ENCODE peak calls at places on chromosomes 6 and 20, in four cellular contexts. One of them, this sample, is unnamed.

GRCh38 chr20:43862438-43862837 is 52.2 kb upstream of the TOX2 start:
- DNase-seq in H1: no peak
- DNase-seq in K562: no peak
- DNase-seq in GM12878: no peak
- DNase-seq in this sample: no peak

GRCh38 chr6:69865126-69865525 is 1.2 kb upstream of the COL19A1 start:
- DNase-seq in H1: no peak
- DNase-seq in K562: no peak
- DNase-seq in GM12878: no peak
- DNase-seq in this sample: no peak

GRCh38 chr6:67896476-67896875 is 738.6 kb upstream of the ADGRB3 start:
- DNase-seq in H1: no peak
- DNase-seq in K562: peak
- DNase-seq in GM12878: no peak
- DNase-seq in this sample: no peak

GRCh38 chr20:4902788-4903187 is 98.5 kb downstream of the SLC23A2 start:
- DNase-seq in H1: no peak
- DNase-seq in K562: no peak
- DNase-seq in GM12878: no peak
- DNase-seq in this sample: no peak

GRCh38 chr20:57685134-57685851 is 24.5 kb downstream of the PMEPA1 start:
- DNase-seq in H1: no peak
- DNase-seq in K562: no peak
- DNase-seq in GM12878: no peak
- DNase-seq in this sample: no peak

GRCh38 chr6:150417899-150418824 is 49.4 kb downstream of the IYD start:
- DNase-seq in H1: no peak
- DNase-seq in K562: peak
- DNase-seq in GM12878: peak
- DNase-seq in this sample: peak

GRCh38 chr6:158907931-158908330 is 88.8 kb upstream of the EZR start:
- DNase-seq in H1: no peak
- DNase-seq in K562: no peak
- DNase-seq in GM12878: no peak
- DNase-seq in this sample: no peak

GRCh38 chr6:150347845-150348244 is 21.0 kb upstream of the IYD start:
- DNase-seq in H1: no peak
- DNase-seq in K562: no peak
- DNase-seq in GM12878: peak
- DNase-seq in this sample: no peak

GRCh38 chr6:37204014-37204751 is 34.2 kb downstream of the PIM1 start:
- DNase-seq in H1: no peak
- DNase-seq in K562: peak
- DNase-seq in GM12878: no peak
- DNase-seq in this sample: peak

GRCh38 chr20:25024171-25024570 is 31.6 kb upstream of the APMAP start:
- DNase-seq in H1: no peak
- DNase-seq in K562: no peak
- DNase-seq in GM12878: no peak
- DNase-seq in this sample: no peak

GRCh38 chr20:49247792-49248191 is 28.6 kb downstream of the DDX27 start:
- DNase-seq in H1: no peak
- DNase-seq in K562: no peak
- DNase-seq in GM12878: no peak
- DNase-seq in this sample: no peak

GRCh38 chr6:42390228-42390934 is 61.3 kb downstream of the TRERF1 start:
- DNase-seq in H1: no peak
- DNase-seq in K562: no peak
- DNase-seq in GM12878: no peak
- DNase-seq in this sample: no peak

GRCh38 chr20:11717562-11717961 is 200.1 kb upstream of the BTBD3 start:
- DNase-seq in H1: no peak
- DNase-seq in K562: no peak
- DNase-seq in GM12878: no peak
- DNase-seq in this sample: no peak

GRCh38 chr20:58017237-58017969 is 211.1 kb downstream of the ANKRD60 start:
- DNase-seq in H1: no peak
- DNase-seq in K562: no peak
- DNase-seq in GM12878: no peak
- DNase-seq in this sample: peak

GRCh38 chr6:169038691-169039090 is 215.0 kb downstream of the THBS2 start:
- DNase-seq in H1: no peak
- DNase-seq in K562: no peak
- DNase-seq in GM12878: no peak
- DNase-seq in this sample: no peak

GRCh38 chr6:42140756-42141602 is 1.4 kb downstream of the C6orf132 start:
- DNase-seq in H1: no peak
- DNase-seq in K562: no peak
- DNase-seq in GM12878: no peak
- DNase-seq in this sample: no peak

GRCh38 chr20:4064118-4064962 is 49.0 kb upstream of the RNF24 start:
- DNase-seq in H1: peak
- DNase-seq in K562: peak
- DNase-seq in GM12878: no peak
- DNase-seq in this sample: no peak

GRCh38 chr6:144319193-144319592 is 34.1 kb downstream of the UTRN start:
- DNase-seq in H1: no peak
- DNase-seq in K562: no peak
- DNase-seq in GM12878: no peak
- DNase-seq in this sample: no peak

GRCh38 chr20:12171927-12172581 is 254.4 kb downstream of the BTBD3 start:
- DNase-seq in H1: no peak
- DNase-seq in K562: no peak
- DNase-seq in GM12878: no peak
- DNase-seq in this sample: no peak

GRCh38 chr6:158826819-158827501 is 7.8 kb upstream of the EZR start:
- DNase-seq in H1: no peak
- DNase-seq in K562: no peak
- DNase-seq in GM12878: no peak
- DNase-seq in this sample: no peak

GRCh38 chr6:99349620-99350141 is at the start of gene FAXC:
- DNase-seq in H1: peak
- DNase-seq in K562: peak
- DNase-seq in GM12878: no peak
- DNase-seq in this sample: peak

GRCh38 chr6:40258531-40258930 is 324.3 kb upstream of the MOCS1 start:
- DNase-seq in H1: no peak
- DNase-seq in K562: no peak
- DNase-seq in GM12878: no peak
- DNase-seq in this sample: no peak

GRCh38 chr6:139940741-139941712 is 566.6 kb upstream of the CITED2 start:
- DNase-seq in H1: no peak
- DNase-seq in K562: no peak
- DNase-seq in GM12878: peak
- DNase-seq in this sample: no peak

DNA sequence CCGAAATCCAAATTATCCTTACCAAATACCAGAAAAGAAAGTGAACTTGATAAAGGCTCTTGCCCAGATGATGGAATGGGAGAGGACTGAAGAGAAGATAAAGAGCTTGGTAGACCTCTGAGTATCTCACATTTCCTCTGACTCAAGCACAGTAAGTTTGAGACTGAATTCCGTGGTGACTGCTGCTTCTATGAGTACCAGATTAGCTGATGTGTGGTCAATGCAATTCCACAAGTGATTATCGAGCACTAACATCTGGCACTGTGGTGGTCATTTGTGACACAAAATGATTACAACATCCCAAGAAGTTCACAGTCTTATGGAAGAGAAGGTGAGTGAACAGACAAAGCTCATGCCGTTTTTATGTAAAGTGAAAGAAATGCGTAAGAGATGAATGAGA is 2.6 kb upstream of the RPS6KA2 start:
- DNase-seq in H1: no peak
- DNase-seq in K562: peak
- DNase-seq in GM12878: no peak
- DNase-seq in this sample: no peak
- TF ChIP-seq HDAC6 in H1: no peak
- TF ChIP-seq HDAC6 in K562: no peak
- TF ChIP-seq HDAC6 in GM12878: no peak
- TF ChIP-seq HDAC6 in this sample: no peak

GRCh38 chr6:161407581-161407980 is 133.7 kb upstream of the AGPAT4 start:
- DNase-seq in H1: no peak
- DNase-seq in K562: peak
- DNase-seq in GM12878: peak
- DNase-seq in this sample: peak
- TF ChIP-seq HDAC6 in H1: no peak
- TF ChIP-seq HDAC6 in K562: no peak
- TF ChIP-seq HDAC6 in GM12878: no peak
- TF ChIP-seq HDAC6 in this sample: no peak

GRCh38 chr20:38617830-38618196 is 16.2 kb downstream of the ARHGAP40 start:
- DNase-seq in H1: no peak
- DNase-seq in K562: no peak
- DNase-seq in GM12878: no peak
- DNase-seq in this sample: no peak
- TF ChIP-seq HDAC6 in H1: no peak
- TF ChIP-seq HDAC6 in K562: no peak
- TF ChIP-seq HDAC6 in GM12878: no peak
- TF ChIP-seq HDAC6 in this sample: no peak

GRCh38 chr20:21234816-21235215 is 68.3 kb upstream of the XRN2 start:
- DNase-seq in H1: no peak
- DNase-seq in K562: no peak
- DNase-seq in GM12878: no peak
- DNase-seq in this sample: no peak
- TF ChIP-seq HDAC6 in H1: no peak
- TF ChIP-seq HDAC6 in K562: no peak
- TF ChIP-seq HDAC6 in GM12878: no peak
- TF ChIP-seq HDAC6 in this sample: no peak

GRCh38 chr6:22447862-22448261 is 121.5 kb upstream of the HDGFL1 start:
- DNase-seq in H1: no peak
- DNase-seq in K562: no peak
- DNase-seq in GM12878: no peak
- DNase-seq in this sample: no peak
- TF ChIP-seq HDAC6 in H1: no peak
- TF ChIP-seq HDAC6 in K562: no peak
- TF ChIP-seq HDAC6 in GM12878: no peak
- TF ChIP-seq HDAC6 in this sample: no peak

DNA sequence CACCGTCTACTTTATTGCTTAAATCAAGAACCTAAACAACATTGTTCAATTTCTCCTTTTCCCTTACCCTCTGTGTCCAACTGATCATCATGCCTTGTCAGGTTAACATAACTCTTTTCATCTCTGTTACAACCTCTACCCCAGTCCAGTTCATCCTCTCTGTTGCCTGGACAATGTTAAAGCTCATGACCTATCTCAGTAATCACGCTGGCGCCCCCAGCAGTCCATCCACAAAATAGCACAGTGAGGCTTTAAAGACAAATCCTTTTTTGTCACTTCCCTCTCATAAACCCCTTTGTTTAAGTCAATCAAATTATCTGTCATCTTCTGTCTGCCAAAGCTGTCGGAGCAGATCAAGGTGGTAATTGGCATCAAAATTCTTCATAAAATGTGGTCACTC is 140.1 kb downstream of the QKI start:
- DNase-seq in H1: peak
- DNase-seq in K562: peak
- DNase-seq in GM12878: no peak
- DNase-seq in this sample: peak
- TF ChIP-seq HDAC6 in H1: no peak
- TF ChIP-seq HDAC6 in K562: no peak
- TF ChIP-seq HDAC6 in GM12878: no peak
- TF ChIP-seq HDAC6 in this sample: no peak

GRCh38 chr6:8085053-8085511 is 17.3 kb downstream of the EEF1E1 start:
- DNase-seq in H1: no peak
- DNase-seq in K562: peak
- DNase-seq in GM12878: no peak
- DNase-seq in this sample: peak
- TF ChIP-seq HDAC6 in H1: no peak
- TF ChIP-seq HDAC6 in K562: no peak
- TF ChIP-seq HDAC6 in GM12878: no peak
- TF ChIP-seq HDAC6 in this sample: no peak

GRCh38 chr6:111521497-111522275 is 38.7 kb upstream of the REV3L start:
- DNase-seq in H1: no peak
- DNase-seq in K562: no peak
- DNase-seq in GM12878: no peak
- DNase-seq in this sample: no peak
- TF ChIP-seq HDAC6 in H1: no peak
- TF ChIP-seq HDAC6 in K562: no peak
- TF ChIP-seq HDAC6 in GM12878: no peak
- TF ChIP-seq HDAC6 in this sample: no peak

GRCh38 chr6:10421508-10422281 is 6.8 kb upstream of the TFAP2A start:
- DNase-seq in H1: peak
- DNase-seq in K562: no peak
- DNase-seq in GM12878: no peak
- DNase-seq in this sample: no peak

GRCh38 chr6:10422282-10423034 is 7.6 kb upstream of the TFAP2A start:
- DNase-seq in H1: peak
- DNase-seq in K562: no peak
- DNase-seq in GM12878: no peak
- DNase-seq in this sample: no peak

GRCh38 chr6:10419749-10420545 is 5.1 kb upstream of the TFAP2A start:
- DNase-seq in H1: no peak
- DNase-seq in K562: no peak
- DNase-seq in GM12878: no peak
- DNase-seq in this sample: no peak

GRCh38 chr6:10418862-10419748 is 4.2 kb upstream of the TFAP2A start:
- DNase-seq in H1: peak
- DNase-seq in K562: peak
- DNase-seq in GM12878: no peak
- DNase-seq in this sample: no peak

DNA sequence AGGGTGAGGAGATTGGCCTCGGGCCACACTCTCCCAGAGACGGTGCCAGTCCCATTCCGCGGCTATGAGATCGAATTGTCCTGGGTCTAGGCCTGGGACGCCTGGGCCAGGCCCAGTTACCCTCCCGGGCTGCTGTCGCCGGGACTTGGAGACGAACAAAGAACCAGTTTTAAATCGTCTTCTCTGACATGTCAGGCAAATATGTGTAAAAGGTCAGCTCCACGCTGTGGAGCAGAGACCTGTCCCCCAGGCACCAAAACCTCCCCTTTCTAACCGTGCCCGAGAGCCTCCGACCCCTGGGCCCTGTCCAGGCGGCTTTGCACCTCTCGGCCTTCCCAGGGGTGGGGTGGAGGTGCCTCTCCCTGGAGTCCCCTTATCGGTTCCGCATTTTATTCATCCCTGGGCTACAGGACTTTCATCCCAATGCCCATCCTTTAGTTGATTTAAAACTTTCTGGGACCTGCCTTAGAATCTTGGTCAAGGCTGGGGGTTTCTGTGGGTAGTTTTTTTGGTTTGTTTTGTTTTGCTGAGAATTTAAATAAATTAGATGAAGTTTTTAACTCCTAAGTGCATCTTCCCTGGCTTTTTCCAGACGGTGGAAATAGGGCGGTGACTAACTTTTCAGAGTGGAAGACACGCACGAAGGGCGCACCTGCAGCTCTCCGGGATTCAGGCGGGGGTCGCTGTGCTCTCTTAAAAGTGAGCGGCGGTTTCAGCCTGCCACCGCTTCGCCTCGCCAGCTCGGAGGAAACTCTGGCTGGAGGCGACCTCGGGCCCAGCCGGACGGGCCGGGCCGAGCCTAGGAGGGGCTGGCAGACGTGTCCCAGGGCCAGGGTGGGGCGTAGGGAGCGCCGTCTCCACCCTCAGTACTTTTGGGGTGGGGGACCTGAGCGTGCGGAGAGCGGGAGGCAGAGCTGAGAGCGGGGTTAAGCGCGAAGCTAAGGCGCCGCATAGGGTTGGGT is 6.0 kb upstream of the TFAP2A start:
- DNase-seq in H1: peak
- DNase-seq in K562: no peak
- DNase-seq in GM12878: no peak
- DNase-seq in this sample: no peak
- TF ChIP-seq HDAC6 in H1: no peak
- TF ChIP-seq HDAC6 in K562: no peak
- TF ChIP-seq HDAC6 in GM12878: no peak
- TF ChIP-seq HDAC6 in this sample: no peak

This sample was measured in HepG2.